ENCODE peak calls at places on chromosomes 12 and 14, in six cellular contexts. H is endothelial cell; X is tibial artery; B is SHP77; M is AG08395; S is CD8-positive, alpha-beta T cell. K is an unnamed sample.

GRCh38 chr14:24692382-24693352 is 58.7 kb upstream of the GZMB start:
- DNase-seq in H (no peak), X (no peak), B (no peak), M (no peak), S (no peak), K (no peak)

GRCh38 chr12:1934068-1934467 is 15.6 kb upstream of the CACNA2D4 start:
- DNase-seq in H (no peak), X (no peak), B (no peak), M (no peak), S (no peak), K (no peak)

GRCh38 chr12:83141460-83141994 is 454.8 kb downstream of the TMTC2 start:
- DNase-seq in H (no peak), X (no peak), B (no peak), M (no peak), S (no peak), K (no peak)

GRCh38 chr14:61064210-61064609 is 83.2 kb downstream of the SLC38A6 start:
- DNase-seq in H (no peak), X (no peak), B (no peak), M (no peak), S (no peak), K (no peak)

GRCh38 chr12:66708704-66709443 is 30.0 kb upstream of the GRIP1 start:
- DNase-seq in H (no peak), X (no peak), B (peak; percentile 2), M (peak; percentile 17), S (no peak), K (no peak)

GRCh38 chr12:68264175-68264863 is 10.9 kb upstream of the IL22 start:
- DNase-seq in H (no peak), X (no peak), B (no peak), M (no peak), S (no peak), K (no peak)

GRCh38 chr12:14885718-14886201 is at the start of gene MGP:
- DNase-seq in H (no peak), X (peak; percentile 81), B (no peak), M (peak; percentile 23), S (no peak), K (peak; percentile 45)

GRCh38 chr12:84727964-84728363 is 184.6 kb downstream of the SLC6A15 start:
- DNase-seq in H (no peak), X (no peak), B (no peak), M (no peak), S (no peak), K (no peak)

GRCh38 chr12:113185180-113186032 is at the start of the genes DDX54 and RITA1:
- DNase-seq in H (peak; percentile 76), X (peak; percentile 65), B (peak; percentile 84), M (peak; percentile 78), S (peak; percentile 76), K (no peak)

GRCh38 chr12:105825141-105825540 is 313.6 kb downstream of the NUAK1 start:
- DNase-seq in H (no peak), X (no peak), B (no peak), M (no peak), S (no peak), K (no peak)

GRCh38 chr14:105325716-105326567 is 11.4 kb downstream of the PACS2 start:
- DNase-seq in H (no peak), X (no peak), B (no peak), M (no peak), S (no peak), K (no peak)

GRCh38 chr12:127964717-127965116 is 302.3 kb upstream of the TMEM132C start:
- DNase-seq in H (no peak), X (no peak), B (no peak), M (peak; percentile 38), S (no peak), K (no peak)

GRCh38 chr12:71756054-71756675 is 1.5 kb downstream of the RAB21 start:
- DNase-seq in H (no peak), X (no peak), B (no peak), M (no peak), S (no peak), K (no peak)

GRCh38 chr12:121925361-121925725 is 7.0 kb downstream of the CFAP251 start:
- DNase-seq in H (no peak), X (no peak), B (no peak), M (peak; percentile 72), S (no peak), K (no peak)

GRCh38 chr14:32047791-32048190 is 29.3 kb upstream of the ARHGAP5 start:
- DNase-seq in H (no peak), X (no peak), B (no peak), M (no peak), S (no peak), K (no peak)

GRCh38 chr14:91968280-91968679 is 20.8 kb upstream of the FBLN5 start:
- DNase-seq in H (no peak), X (no peak), B (no peak), M (no peak), S (peak; percentile 16), K (no peak)

GRCh38 chr14:31228533-31228932 is 20.9 kb upstream of the HECTD1 start:
- DNase-seq in H (no peak), X (no peak), B (no peak), M (no peak), S (no peak), K (no peak)

GRCh38 chr12:89936631-89937030 is 228.0 kb upstream of the ATP2B1 start:
- DNase-seq in H (no peak), X (no peak), B (no peak), M (no peak), S (no peak), K (no peak)

GRCh38 chr12:44817687-44818086 is 58.4 kb downstream of the NELL2 start:
- DNase-seq in H (no peak), X (no peak), B (no peak), M (no peak), S (no peak), K (no peak)

GRCh38 chr12:50597200-50598195 is 92.7 kb downstream of the DIP2B start:
- DNase-seq in H (no peak), X (no peak), B (no peak), M (peak; percentile 78), S (no peak), K (peak; percentile 5)

GRCh38 chr12:105933671-105934665 is 204.8 kb downstream of the NUAK1 start:
- DNase-seq in H (no peak), X (peak; percentile 54), B (no peak), M (peak; percentile 98), S (no peak), K (peak; percentile 21)

GRCh38 chr14:61434315-61434714 is 112.9 kb downstream of the PRKCH start:
- DNase-seq in H (no peak), X (no peak), B (no peak), M (no peak), S (no peak), K (no peak)

GRCh38 chr12:111143216-111143756 is 222.9 kb upstream of the MYL2 start:
- DNase-seq in H (no peak), X (no peak), B (no peak), M (no peak), S (no peak), K (no peak)

GRCh38 chr12:8780389-8780788 is 42.0 kb upstream of the A2ML1 start:
- DNase-seq in H (peak; percentile 17), X (no peak), B (no peak), M (peak; percentile 44), S (no peak), K (no peak)

GRCh38 chr14:81594012-81594411 is 60.4 kb upstream of the SEL1L start:
- DNase-seq in H (no peak), X (peak; percentile 32), B (no peak), M (no peak), S (no peak), K (peak; percentile 13)

GRCh38 chr12:110245278-110245868 is 35.7 kb upstream of the ATP2A2 start:
- DNase-seq in H (peak; percentile 14), X (no peak), B (peak; percentile 4), M (no peak), S (peak; percentile 6), K (no peak)

GRCh38 chr14:23034498-23035302 is at the start of gene PSMB5:
- DNase-seq in H (peak; percentile 74), X (peak; percentile 91), B (no peak), M (peak; percentile 96), S (peak; percentile 79), K (peak; percentile 73)

GRCh38 chr14:70045715-70046535 is 142.8 kb downstream of the SLC8A3 start:
- DNase-seq in H (peak; percentile 86), X (no peak), B (peak; percentile 76), M (peak; percentile 37), S (no peak), K (no peak)

GRCh38 chr14:100537701-100538565 is 49.3 kb downstream of the BEGAIN start:
- DNase-seq in H (no peak), X (peak; percentile 11), B (no peak), M (no peak), S (no peak), K (no peak)

GRCh38 chr14:70901218-70901772 is 6.0 kb upstream of the PCNX1 start:
- DNase-seq in H (no peak), X (no peak), B (no peak), M (peak; percentile 53), S (no peak), K (no peak)

GRCh38 chr12:75509621-75510020 is 1.8 kb downstream of the KRR1 start:
- DNase-seq in H (no peak), X (no peak), B (no peak), M (no peak), S (no peak), K (no peak)

GRCh38 chr14:54597795-54598443 is 31.0 kb downstream of the SAMD4A start:
- DNase-seq in H (no peak), X (no peak), B (no peak), M (peak; percentile 23), S (no peak), K (no peak)

GRCh38 chr14:96538097-96538496 is 35.9 kb downstream of the PAPOLA start:
- DNase-seq in H (no peak), X (no peak), B (no peak), M (no peak), S (no peak), K (no peak)

GRCh38 chr14:30655124-30655523 is 33.0 kb downstream of the SCFD1 start:
- DNase-seq in H (no peak), X (no peak), B (no peak), M (no peak), S (no peak), K (no peak)

GRCh38 chr14:101088714-101089113 is 185.2 kb upstream of the RTL1 start:
- DNase-seq in H (no peak), X (no peak), B (no peak), M (no peak), S (no peak), K (no peak)